ENCODE peak calls at places on chromosome 19, in four cellular contexts. Q is PC-3, N is HCT116, B is fibroblast of lung. P is an unnamed sample.

GRCh38 chr19:41997851-41998229 is 3.8 kb upstream of the ATP1A3 start:
- DNase-seq in N (no peak), B (no peak), Q (no peak), P (no peak)

GRCh38 chr19:31676271-31677004 is 327.2 kb upstream of the TSHZ3 start:
- DNase-seq in Q (no peak), B (peak; percentile 4), N (no peak), P (peak; percentile 5)

GRCh38 chr19:956747-957451 is 27.2 kb upstream of the WDR18 start:
- DNase-seq in B (peak; percentile 21), N (peak; percentile 36), Q (no peak), P (peak; percentile 52)

GRCh38 chr19:8323781-8324185 is 2.5 kb downstream of the RPS28 start:
- DNase-seq in B (no peak), Q (no peak), N (no peak), P (no peak)

GRCh38 chr19:34232566-34233481 is 21.5 kb upstream of the GARRE1 start:
- DNase-seq in Q (peak; percentile 86), N (peak; percentile 57), B (peak; percentile 88), P (peak; percentile 96)

GRCh38 chr19:42634409-42635232 is 39.9 kb upstream of the CEACAM8 start:
- DNase-seq in B (peak; percentile 9), Q (peak; percentile 65), N (peak; percentile 29), P (peak; percentile 68)

GRCh38 chr19:58562126-58563033 is 4.0 kb upstream of the UBE2M start:
- DNase-seq in Q (peak; percentile 55), B (peak; percentile 36), N (no peak), P (peak; percentile 74)

GRCh38 chr19:12112701-12113100 is 27.4 kb downstream of the ZNF20 start:
- DNase-seq in B (no peak), Q (no peak), N (no peak), P (no peak)

GRCh38 chr19:44745887-44746600 is 2.5 kb upstream of the BCL3 start:
- DNase-seq in N (no peak), B (no peak), Q (no peak), P (no peak)

GRCh38 chr19:3868770-3869456 is at the start of gene ZFR2:
- DNase-seq in N (peak; percentile 36), Q (no peak), B (no peak), P (no peak)

GRCh38 chr19:661427-662196 is 1.4 kb downstream of the RNF126 start:
- DNase-seq in B (no peak), N (no peak), Q (no peak), P (peak; percentile 68)

GRCh38 chr19:33484226-33484774 is 37.3 kb downstream of the PEPD start:
- DNase-seq in B (no peak), Q (no peak), N (no peak), P (no peak)

GRCh38 chr19:13024126-13024957 is 29.1 kb downstream of the NFIX start:
- DNase-seq in Q (peak; percentile 55), B (no peak), N (no peak), P (peak; percentile 72)

GRCh38 chr19:5936308-5936980 is 22.4 kb downstream of the CAPS start:
- DNase-seq in N (no peak), Q (no peak), B (no peak), P (no peak)

GRCh38 chr19:10864538-10864899 is 6.8 kb upstream of the CARM1 start:
- DNase-seq in B (peak; percentile 79), N (peak; percentile 56), Q (peak; percentile 90), P (peak; percentile 87)

GRCh38 chr19:18057557-18057956 is 29.2 kb downstream of the IL12RB1 start:
- DNase-seq in B (peak; percentile 28), N (no peak), Q (no peak), P (peak; percentile 36)

GRCh38 chr19:54164369-54165068 is 5.0 kb upstream of the LENG1 start:
- DNase-seq in B (peak; percentile 49), Q (peak; percentile 94), N (peak; percentile 39), P (peak; percentile 50)

GRCh38 chr19:41548954-41549688 is 26.8 kb upstream of the CEACAM21 start:
- DNase-seq in N (no peak), B (no peak), Q (no peak), P (no peak)

GRCh38 chr19:10780368-10780767 is 55.6 kb downstream of the TMED1 start:
- DNase-seq in N (no peak), Q (no peak), B (peak; percentile 72), P (peak; percentile 20)

GRCh38 chr19:38650911-38651584 is 3.6 kb downstream of the ACTN4 start:
- DNase-seq in N (no peak), Q (peak; percentile 71), B (peak; percentile 94), P (peak; percentile 94)

GRCh38 chr19:35030257-35031071 is at the start of gene SCN1B:
- DNase-seq in Q (peak; percentile 60), N (peak; percentile 22), B (peak; percentile 59), P (peak; percentile 85)

GRCh38 chr19:12400618-12401502 is at the start of gene ZNF799:
- DNase-seq in B (peak; percentile 93), N (peak; percentile 94), Q (peak; percentile 99), P (peak; percentile 98)

GRCh38 chr19:56153507-56153906 is 12.4 kb downstream of the ZNF444 start:
- DNase-seq in Q (no peak), B (no peak), N (no peak), P (no peak)
- H3K9ac ChIP-seq in Q (no peak overlapping the region), B (no peak overlapping the region), N (no peak overlapping the region), P (no peak overlapping the region)

GRCh38 chr19:50777830-50778303 is 7.6 kb downstream of the GPR32 start:
- DNase-seq in Q (no peak), B (no peak), N (no peak), P (peak; percentile 63)
- TF ChIP-seq EZH2 in Q (no peak), B (no peak), N (no peak), P (no peak)

GRCh38 chr19:7196721-7197168 is 97.5 kb downstream of the INSR start:
- DNase-seq in Q (no peak), N (no peak), B (peak; percentile 59), P (peak; percentile 82)
- H3K9ac ChIP-seq in Q (no peak overlapping the region), N (peak overlapping the region; percentile 60), B (no peak overlapping the region), P (peak overlapping the region; percentile 81)

GRCh38 chr19:2255112-2255845 is 938 bp downstream of the JSRP1 start:
- DNase-seq in Q (no peak), B (no peak), N (no peak), P (no peak)

GRCh38 chr19:2254052-2254872 is 2.0 kb downstream of the JSRP1 start:
- DNase-seq in B (no peak), Q (no peak), N (no peak), P (peak; percentile 28)

GRCh38 chr19:2251577-2252480 is 2.7 kb downstream of the AMH start:
- DNase-seq in Q (no peak), B (no peak), N (no peak), P (peak; percentile 52)

GRCh38 chr19:2252481-2253105 is 3.5 kb downstream of the AMH start:
- DNase-seq in N (no peak), Q (no peak), B (no peak), P (no peak)

GRCh38 chr19:2253106-2254051 is 2.8 kb downstream of the JSRP1 start:
- DNase-seq in N (no peak), Q (no peak), B (no peak), P (no peak)
- TF ChIP-seq EZH2 in N (no peak), Q (no peak), B (peak; percentile 86), P (no peak)

GRCh38 chr19:51000981-51001380 is 423 bp downstream of the KLK8 start:
- DNase-seq in B (no peak), N (no peak), Q (no peak), P (no peak)
- H3K9ac ChIP-seq in B (no peak overlapping the region), N (peak overlapping the region; percentile 91), Q (no peak overlapping the region), P (no peak overlapping the region)